ENCODE peak calls at places on chromosomes 11 and 22, in six cellular contexts. Q, J, F, X, H and O are unnamed samples.

GRCh38 chr11:34052608-34053160 is 1.2 kb downstream of the CAPRIN1 start:
- DNase-seq in H (no peak), X (peak; percentile 47), F (peak; percentile 19), Q (peak; percentile 17), J (peak; percentile 64), O (no peak)

GRCh38 chr22:35629406-35630234 is 12.5 kb upstream of the MB start:
- DNase-seq in Q (peak; percentile 98), F (peak; percentile 64), J (peak; percentile 31), H (peak; percentile 57), X (peak; percentile 56), O (peak; percentile 99)

GRCh38 chr11:70628881-70629844 is 230.8 kb downstream of the CTTN start:
- DNase-seq in X (peak; percentile 30), Q (no peak), H (no peak), J (no peak), F (peak; percentile 49), O (no peak)

GRCh38 chr11:93236741-93237675 is 39.2 kb upstream of the SLC36A4 start:
- DNase-seq in X (peak; percentile 55), J (peak; percentile 88), F (peak; percentile 80), H (peak; percentile 52), Q (peak; percentile 8), O (peak; percentile 44)

GRCh38 chr11:45324459-45324858 is 38.3 kb upstream of the SYT13 start:
- DNase-seq in F (no peak), J (no peak), H (no peak), Q (no peak), X (no peak), O (no peak)

GRCh38 chr11:11179239-11179638 is 173.8 kb downstream of the CSNK2A3 start:
- DNase-seq in X (no peak), J (no peak), H (no peak), F (no peak), Q (peak; percentile 86), O (peak; percentile 77)

GRCh38 chr22:47160781-47161520 is 398.5 kb downstream of the TBC1D22A start:
- DNase-seq in X (no peak), Q (no peak), J (no peak), F (no peak), H (no peak), O (no peak)

GRCh38 chr22:39496131-39496838 is 5.8 kb upstream of the MIEF1 start:
- DNase-seq in X (peak; percentile 85), F (peak; percentile 91), H (peak; percentile 77), J (peak; percentile 80), Q (peak; percentile 31), O (peak; percentile 55)

GRCh38 chr11:443542-444199 is 1.9 kb upstream of the ANO9 start:
- DNase-seq in H (no peak), Q (no peak), F (peak; percentile 43), J (no peak), X (no peak), O (peak; percentile 30)

GRCh38 chr11:134373591-134374052 is 38.4 kb downstream of the B3GAT1 start:
- DNase-seq in Q (no peak), F (no peak), H (no peak), X (no peak), J (no peak), O (no peak)
- H2AFZ ChIP-seq in Q (no peak overlapping the region), F (no peak overlapping the region), H (no peak overlapping the region), X (no peak overlapping the region), J (no peak overlapping the region), O (no peak overlapping the region)

GRCh38 chr11:119361961-119362725 is 15.6 kb upstream of the MFRP start:
- DNase-seq in H (no peak), Q (no peak), J (no peak), X (peak; percentile 40), F (no peak), O (no peak)

GRCh38 chr11:119363081-119363861 is 16.8 kb upstream of the MFRP start:
- DNase-seq in Q (no peak), F (peak; percentile 40), X (no peak), H (no peak), J (peak; percentile 57), O (no peak)

GRCh38 chr11:119365071-119365591 is 16.4 kb downstream of the USP2 start:
- DNase-seq in F (no peak), J (no peak), X (no peak), H (no peak), Q (no peak), O (no peak)

GRCh38 chr11:119362741-119363080 is 16.2 kb upstream of the MFRP start:
- DNase-seq in F (no peak), J (no peak), X (no peak), H (no peak), Q (no peak), O (no peak)

DNA sequence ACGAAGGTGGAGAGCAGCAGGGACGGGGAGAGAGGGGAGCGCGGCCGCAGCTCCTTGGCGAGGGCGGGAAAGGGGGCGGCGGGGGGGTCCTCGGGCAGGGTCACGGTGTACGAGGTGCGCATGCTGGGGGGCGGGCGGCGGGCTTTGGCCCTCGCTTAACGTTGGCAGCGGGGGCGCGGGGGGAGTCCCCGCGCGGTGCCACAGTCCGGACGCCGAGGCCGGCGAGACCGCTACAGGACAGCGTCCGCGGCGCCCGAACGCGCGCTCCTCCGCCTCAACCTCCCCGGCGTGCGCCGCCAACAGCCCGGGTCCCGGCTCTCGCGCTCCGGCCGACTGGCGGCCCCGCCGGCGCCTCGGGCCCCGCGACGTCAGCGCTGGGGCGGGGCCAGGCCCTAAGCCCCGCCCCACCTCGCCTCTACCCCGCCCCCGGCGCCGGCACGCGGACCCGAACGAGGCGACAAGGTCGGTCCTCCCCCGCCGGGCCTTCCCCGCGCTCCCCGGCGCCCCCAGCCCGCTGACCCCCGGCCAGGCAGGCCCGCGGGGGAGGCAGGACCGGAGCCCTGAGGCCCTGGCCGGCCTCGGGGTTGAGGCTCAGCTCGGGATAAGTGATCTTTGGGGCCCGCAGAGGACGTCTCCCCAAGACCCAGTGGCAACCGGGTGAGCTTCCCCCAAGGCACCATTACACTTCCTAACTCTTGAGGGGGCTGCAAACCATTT is 17.5 kb downstream of the USP2 start:
- DNase-seq in J (peak; percentile 83), F (peak; percentile 80), X (peak; percentile 76), H (no peak), Q (no peak), O (no peak)
- H2AFZ ChIP-seq in J (no peak overlapping the region), F (peak overlapping the region; percentile 91), X (peak overlapping the region; percentile 71), H (no peak overlapping the region), Q (peak overlapping the region; percentile 60), O (no peak overlapping the region)

DNA sequence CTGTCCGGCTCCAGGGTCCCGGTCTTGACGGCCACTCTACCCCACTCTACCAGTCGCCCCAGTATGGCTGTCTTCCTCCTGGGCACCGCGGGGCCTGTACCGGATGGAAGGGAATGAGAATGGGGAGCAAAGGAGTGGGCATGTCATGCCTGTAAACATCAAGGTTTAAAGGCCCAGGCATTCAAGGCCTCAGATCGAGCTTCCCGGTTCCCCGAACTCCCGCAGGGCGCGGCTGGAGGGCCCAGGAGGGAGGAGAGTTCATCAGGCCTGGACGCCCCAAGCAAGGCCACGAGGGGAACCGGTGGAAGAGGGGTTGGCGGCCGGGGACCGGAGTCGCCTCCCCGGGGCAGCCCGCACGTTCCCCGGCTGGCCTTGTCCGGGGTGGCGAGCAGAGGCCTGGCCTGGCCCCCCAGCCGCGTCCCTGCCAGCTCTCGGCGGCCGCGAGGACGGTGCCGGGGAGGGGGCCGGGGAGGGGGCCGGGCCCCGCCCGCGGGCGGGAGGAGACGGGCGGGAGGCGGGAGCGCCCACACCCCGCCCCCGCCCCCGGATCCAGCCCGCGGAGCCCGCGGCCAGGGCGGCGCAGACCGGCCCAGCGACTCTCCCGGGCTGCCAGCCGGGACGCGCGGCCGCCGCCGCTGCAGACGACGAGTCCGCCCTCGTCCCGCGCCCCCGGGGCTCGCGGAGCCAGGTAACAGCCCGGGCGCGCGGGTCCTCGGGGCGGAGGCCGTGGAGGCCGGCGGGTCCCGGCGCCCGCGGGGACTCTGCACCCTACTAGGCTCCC is at the start of gene CDC42EP1:
- DNase-seq in F (peak; percentile 72), H (peak; percentile 47), J (no peak), X (peak; percentile 62), Q (no peak), O (peak; percentile 59)
- H2AFZ ChIP-seq in F (peak within 1 kb of the TSS; percentile 81), H (no peak within 1 kb of the TSS), J (no peak within 1 kb of the TSS), X (peak within 1 kb of the TSS; percentile 72), Q (peak within 1 kb of the TSS; percentile 60), O (peak within 1 kb of the TSS; percentile 30)

GRCh38 chr11:112176077-112176476 is 765 bp downstream of the BCO2 start:
- DNase-seq in H (no peak), Q (no peak), X (no peak), J (no peak), F (no peak), O (no peak)

GRCh38 chr11:112174789-112175595 is at the start of gene BCO2:
- DNase-seq in X (peak; percentile 82), H (peak; percentile 67), J (peak; percentile 57), F (peak; percentile 74), Q (peak; percentile 85), O (peak; percentile 83)

GRCh38 chr11:112175596-112175947 is 260 bp downstream of the BCO2 start:
- DNase-seq in F (no peak), J (no peak), H (no peak), X (no peak), Q (no peak), O (no peak)

GRCh38 chr11:112172362-112172994 is 2.8 kb upstream of the BCO2 start:
- DNase-seq in J (no peak), Q (peak; percentile 66), X (no peak), H (no peak), F (no peak), O (peak; percentile 23)

DNA sequence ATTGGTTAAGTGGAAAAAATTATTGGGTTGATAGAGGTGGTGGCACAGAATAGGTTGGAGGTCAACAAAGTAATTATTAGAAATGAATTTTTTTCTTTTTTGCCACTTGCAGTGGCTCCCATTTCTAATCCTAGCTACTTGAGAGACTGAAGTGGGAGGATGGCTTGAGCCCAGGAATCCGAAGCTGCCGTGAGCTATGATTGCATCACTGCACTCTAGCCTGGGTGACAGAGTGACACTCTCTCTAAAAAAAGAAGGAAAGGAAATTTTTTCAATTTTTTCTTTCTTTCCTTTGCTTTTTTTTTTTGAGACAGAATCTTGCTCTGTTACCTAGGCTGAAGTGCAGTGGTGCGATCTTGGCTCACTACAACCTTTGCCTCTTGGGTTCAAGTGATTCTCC is 2.2 kb upstream of the BCO2 start:
- DNase-seq in F (no peak), H (no peak), X (peak; percentile 11), J (no peak), Q (no peak), O (no peak)
- H2AFZ ChIP-seq in F (no peak overlapping the region), H (no peak overlapping the region), X (no peak overlapping the region), J (no peak overlapping the region), Q (no peak overlapping the region), O (no peak overlapping the region)

GRCh38 chr11:130472434-130472961 is 24.1 kb downstream of the ADAMTS15 start:
- DNase-seq in J (no peak), F (no peak), H (no peak), X (no peak), Q (no peak), O (no peak)

GRCh38 chr11:130471731-130472433 is 23.4 kb downstream of the ADAMTS15 start:
- DNase-seq in Q (no peak), H (no peak), F (no peak), J (no peak), X (no peak), O (no peak)

GRCh38 chr11:130474637-130475400 is 26.4 kb downstream of the ADAMTS15 start:
- DNase-seq in X (no peak), F (no peak), H (no peak), J (no peak), Q (no peak), O (no peak)

GRCh38 chr11:130473795-130474377 is 25.4 kb downstream of the ADAMTS15 start:
- DNase-seq in H (no peak), X (no peak), Q (no peak), F (no peak), J (no peak), O (no peak)

GRCh38 chr11:130473056-130473794 is 24.8 kb downstream of the ADAMTS15 start:
- DNase-seq in F (no peak), J (no peak), H (no peak), Q (no peak), X (no peak), O (no peak)
- H2AFZ ChIP-seq in F (no peak overlapping the region), J (no peak overlapping the region), H (no peak overlapping the region), Q (no peak overlapping the region), X (no peak overlapping the region), O (no peak overlapping the region)